ENCODE peak calls at places on chromosomes 11 and 22, in four cellular contexts. W is PC-3; N is endothelial cell of umbilical vein; H is CD4-positive, CD25-positive, alpha-beta regulatory T cell. D is an unnamed sample. For H3K4me1, the result is how much of the 10 kb centered on the place peaks cover.

GRCh38 chr11:112795896-112796686 is 165.1 kb upstream of the NCAM1 start:
- DNase-seq in W (no peak), N (no peak), H (no peak), D (no peak)

GRCh38 chr11:28089378-28089777 is 18.6 kb downstream of the KIF18A start:
- DNase-seq in W (peak), N (no peak), H (no peak), D (no peak)

GRCh38 chr11:103281301-103281700 is 172.1 kb downstream of the DYNC2H1 start:
- DNase-seq in W (peak), N (no peak), H (no peak), D (no peak)

GRCh38 chr22:45885171-45885840 is 91.7 kb downstream of the WNT7B start:
- DNase-seq in W (no peak), N (no peak), H (no peak), D (no peak)

GRCh38 chr11:101974255-101974654 is 57.9 kb upstream of the ANGPTL5 start:
- DNase-seq in W (peak), N (no peak), H (no peak), D (no peak)

GRCh38 chr11:78514922-78515502 is 59.7 kb downstream of the NARS2 start:
- DNase-seq in W (no peak), N (no peak), H (no peak), D (no peak)

GRCh38 chr11:11931461-11932055 is 76.9 kb downstream of the DKK3 start:
- DNase-seq in W (peak), N (peak), H (no peak), D (peak)

GRCh38 chr11:22465620-22466019 is 127.4 kb downstream of the SLC17A6 start:
- DNase-seq in W (no peak), N (no peak), H (no peak), D (no peak)

GRCh38 chr22:17867160-17867785 is 93.0 kb upstream of the BID start:
- DNase-seq in W (no peak), N (no peak), H (no peak), D (no peak)

GRCh38 chr22:21734540-21735197 is 925 bp downstream of the YPEL1 start:
- DNase-seq in W (no peak), N (peak), H (no peak), D (no peak)

GRCh38 chr11:55401011-55401410 is 33.2 kb downstream of the OR4A15 start:
- DNase-seq in W (no peak), N (no peak), H (no peak), D (no peak)

GRCh38 chr11:1305063-1305495 is 4.4 kb downstream of the TOLLIP start:
- DNase-seq in W (no peak), N (no peak), H (no peak), D (no peak)

GRCh38 chr11:19073454-19074415 is 13.2 kb upstream of the MRGPRX2 start:
- DNase-seq in W (no peak), N (no peak), H (no peak), D (no peak)

GRCh38 chr11:11513438-11513837 is 108.4 kb downstream of the GALNT18 start:
- DNase-seq in W (peak), N (no peak), H (no peak), D (no peak)

GRCh38 chr11:5937868-5938602 is 4.0 kb upstream of the OR56A3 start:
- DNase-seq in W (no peak), N (no peak), H (no peak), D (no peak)

GRCh38 chr22:49935561-49935960 is 17.1 kb downstream of the CRELD2 start:
- DNase-seq in W (no peak), N (no peak), H (peak), D (peak)

GRCh38 chr22:30265131-30265720 is 1.4 kb downstream of the OSM start:
- DNase-seq in W (no peak), N (no peak), H (no peak), D (no peak)

GRCh38 chr22:30265851-30266444 is 703 bp downstream of the OSM start:
- DNase-seq in W (no peak), N (no peak), H (peak), D (no peak)

GRCh38 chr22:30268331-30268730 is 1.7 kb upstream of the OSM start:
- DNase-seq in W (no peak), N (no peak), H (no peak), D (no peak)

GRCh38 chr22:30266445-30267381 is at the start of gene OSM:
- DNase-seq in W (no peak), N (no peak), H (peak), D (no peak)

GRCh38 chr22:30267382-30268302 is 991 bp upstream of the OSM start:
- DNase-seq in W (no peak), N (no peak), H (peak), D (no peak)
- H3K4me3 ChIP-seq in W (no peak), N (no peak), H (peak), D (no peak)

GRCh38 chr11:32435947-32436750 is 810 bp upstream of the WT1 start:
- DNase-seq in W (no peak), N (no peak), H (no peak), D (peak)
- H3K4me1 ChIP-seq in W (under half), N (under half), H (under half), D (under half)

GRCh38 chr22:36324414-36324813 is 63.4 kb downstream of the MYH9 start:
- DNase-seq in W (no peak), N (no peak), H (no peak), D (no peak)

GRCh38 chr22:36323855-36324331 is 63.9 kb downstream of the MYH9 start:
- DNase-seq in W (no peak), N (no peak), H (no peak), D (no peak)

GRCh38 chr22:36323182-36323854 is 64.4 kb downstream of the MYH9 start:
- DNase-seq in W (no peak), N (peak), H (no peak), D (peak)

GRCh38 chr22:36326178-36327161 is 61.3 kb downstream of the MYH9 start:
- DNase-seq in W (no peak), N (no peak), H (no peak), D (no peak)

GRCh38 chr22:36325163-36326031 is 62.4 kb downstream of the MYH9 start:
- DNase-seq in W (no peak), N (peak), H (no peak), D (no peak)
- H3K4me3 ChIP-seq in W (no peak), N (no peak), H (no peak), D (no peak)

GRCh38 chr11:64924910-64925284 is 408 bp downstream of the PPP2R5B start:
- DNase-seq in W (no peak), N (no peak), H (no peak), D (peak)
- H3K4me1 ChIP-seq in W (under half), N (under half), H (under half), D (under half)

GRCh38 chr11:63574856-63575602 is 11.8 kb upstream of the PLAAT2 start:
- DNase-seq in W (no peak), N (no peak), H (no peak), D (no peak)
- H3K4me3 ChIP-seq in W (no peak), N (no peak), H (peak), D (peak)

GRCh38 chr11:65436412-65437032 is 13.9 kb downstream of the NEAT1 start:
- DNase-seq in W (peak), N (peak), H (no peak), D (no peak)
- H3K4me1 ChIP-seq in W (under half), N (under half), H (under half), D (under half)

DNA sequence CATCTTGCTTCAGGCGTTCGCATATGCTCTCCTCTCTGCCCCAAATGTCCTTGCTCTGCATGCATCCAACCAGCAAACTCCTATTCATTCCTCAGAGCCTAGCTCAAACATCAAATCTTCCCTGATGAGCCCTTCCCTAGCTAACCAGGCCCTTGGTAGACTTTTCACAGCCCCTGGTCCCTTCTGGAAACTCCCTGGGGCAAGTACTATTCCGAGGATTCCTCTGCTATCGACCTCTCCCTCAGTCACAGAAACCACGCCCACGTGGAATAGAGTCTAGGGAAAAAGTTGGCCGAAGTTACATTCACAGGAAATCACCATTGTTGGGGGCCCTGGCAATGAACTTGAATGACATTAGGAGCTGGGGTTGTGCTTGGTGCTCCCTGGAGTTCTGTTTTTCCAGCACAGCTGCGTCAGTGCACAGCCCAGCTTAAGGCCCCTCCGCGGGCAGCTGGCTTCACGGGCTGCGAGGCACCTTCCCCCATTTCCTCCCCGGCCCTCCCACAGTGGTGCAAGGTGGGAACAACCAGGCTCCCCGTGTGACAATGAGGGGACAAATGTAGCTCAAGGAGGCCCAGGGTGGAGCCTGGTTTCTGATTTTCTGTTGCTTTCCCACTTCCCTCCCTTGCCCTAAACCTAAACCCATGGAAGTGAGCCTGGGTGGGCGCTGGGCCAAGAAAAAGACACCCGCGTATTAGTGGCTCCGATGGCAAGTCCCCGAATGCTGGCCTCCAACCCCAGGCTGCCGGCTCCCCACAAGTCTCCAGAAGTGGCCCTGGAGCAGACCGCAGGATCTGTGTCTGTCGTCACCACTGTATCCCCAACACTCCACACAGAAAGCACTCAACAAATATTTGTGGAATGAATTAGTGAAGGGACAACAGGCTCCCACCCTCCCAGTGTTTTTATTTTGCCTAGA is 4.3 kb upstream of the ATP5MGL start:
- DNase-seq in W (no peak), N (peak), H (no peak), D (peak)
- H3K4me3 ChIP-seq in W (no peak), N (no peak), H (no peak), D (no peak)

DNA sequence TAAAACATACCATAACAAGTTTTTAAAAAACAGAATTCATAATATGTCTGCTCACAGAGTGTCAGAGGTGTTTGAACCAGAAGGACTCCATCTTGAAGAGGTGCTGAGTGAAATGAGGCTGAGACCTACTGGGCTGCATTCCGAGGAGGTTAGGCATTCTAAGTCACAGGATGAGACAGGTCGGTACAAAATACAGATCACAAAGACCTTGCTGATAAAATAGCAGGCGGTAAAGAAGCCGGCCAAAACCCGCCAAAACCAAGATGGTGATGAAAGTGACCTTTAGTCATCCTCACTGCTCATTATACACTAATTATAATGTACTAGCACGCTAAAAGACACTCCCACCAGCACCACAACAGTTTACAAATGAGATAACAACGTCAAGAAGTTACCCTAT is 116.4 kb downstream of the ARHGAP32 start:
- DNase-seq in W (no peak), N (no peak), H (no peak), D (no peak)
- H3K4me1 ChIP-seq in W (under half), N (under half), H (under half), D (under half)

D was measured in A673.